ENCODE peak calls at places on chromosomes 3 and 15, in four cellular contexts. C, Z, P and T are unnamed samples.

GRCh38 chr3:21751891-21752290 is 881 bp upstream of the ZNF385D start:
- DNase-seq in C (no peak), Z (no peak), P (no peak), T (no peak)

GRCh38 chr3:5051772-5052171 is 70.3 kb upstream of the ARL8B start:
- DNase-seq in C (peak), Z (no peak), P (no peak), T (no peak)

GRCh38 chr3:10816019-10816862 is at the start of gene SLC6A11:
- DNase-seq in C (no peak), Z (peak), P (no peak), T (peak)

GRCh38 chr3:156939315-156939714 is 113.2 kb downstream of the LEKR1 start:
- DNase-seq in C (no peak), Z (no peak), P (no peak), T (no peak)

GRCh38 chr3:109023656-109024254 is 70.1 kb upstream of the GUCA1C start:
- DNase-seq in C (peak), Z (peak), P (peak), T (peak)

GRCh38 chr15:29934251-29934650 is 112.0 kb upstream of the TJP1 start:
- DNase-seq in C (no peak), Z (no peak), P (no peak), T (no peak)

GRCh38 chr3:187639912-187640822 is 30.0 kb downstream of the SST start:
- DNase-seq in C (no peak), Z (no peak), P (no peak), T (no peak)

GRCh38 chr3:107981471-107982111 is 109.2 kb downstream of the CD47 start:
- DNase-seq in C (no peak), Z (no peak), P (no peak), T (no peak)

GRCh38 chr15:60469893-60470641 is 8.9 kb downstream of the ICE2 start:
- DNase-seq in C (no peak), Z (no peak), P (no peak), T (peak)

GRCh38 chr15:60462027-60462426 is 16.9 kb downstream of the ICE2 start:
- DNase-seq in C (no peak), Z (no peak), P (no peak), T (no peak)

GRCh38 chr15:60460931-60461330 is 18.0 kb downstream of the ICE2 start:
- DNase-seq in C (no peak), Z (no peak), P (no peak), T (no peak)

DNA sequence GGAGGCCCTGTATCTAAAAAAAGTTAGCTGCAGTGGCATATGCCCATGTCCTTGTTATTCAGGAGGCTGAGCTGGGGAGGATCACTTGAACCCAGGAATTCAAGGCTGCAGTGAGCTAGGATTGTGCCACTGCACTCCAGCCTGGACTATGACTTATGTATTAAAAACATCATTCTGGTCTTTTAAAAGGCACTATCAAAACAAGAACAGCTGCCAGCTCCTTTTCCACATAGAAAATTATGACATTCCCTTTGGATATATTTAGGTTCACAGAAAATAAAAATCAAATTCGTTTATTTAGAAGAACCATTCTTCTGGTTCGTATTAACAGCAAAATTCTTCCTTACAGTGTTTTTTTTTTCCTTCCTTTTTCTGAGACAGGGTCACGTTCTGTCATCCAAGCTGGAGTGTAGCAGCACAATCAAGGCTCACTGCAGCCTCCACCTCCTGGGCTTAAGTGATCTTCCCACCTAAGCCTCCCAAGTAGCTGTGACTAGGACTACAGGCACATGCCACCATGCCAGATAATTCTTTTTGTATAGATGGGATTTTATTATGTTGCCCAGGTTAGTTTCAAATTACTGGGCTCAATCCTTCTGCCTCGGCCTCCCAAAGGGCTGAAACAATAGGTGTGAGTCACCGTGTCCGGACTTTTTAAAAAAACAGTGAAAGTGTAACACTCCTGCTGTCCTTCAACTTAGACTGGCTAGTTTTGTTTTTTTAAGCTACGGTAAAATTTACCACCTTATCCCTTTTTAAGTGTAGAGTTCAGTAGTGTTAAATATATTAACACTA is 13.9 kb downstream of the ICE2 start:
- DNase-seq in C (no peak), Z (no peak), P (no peak), T (no peak)
- TF ChIP-seq FOXK2 in C (no peak), Z (no peak), P (no peak), T (no peak)

DNA sequence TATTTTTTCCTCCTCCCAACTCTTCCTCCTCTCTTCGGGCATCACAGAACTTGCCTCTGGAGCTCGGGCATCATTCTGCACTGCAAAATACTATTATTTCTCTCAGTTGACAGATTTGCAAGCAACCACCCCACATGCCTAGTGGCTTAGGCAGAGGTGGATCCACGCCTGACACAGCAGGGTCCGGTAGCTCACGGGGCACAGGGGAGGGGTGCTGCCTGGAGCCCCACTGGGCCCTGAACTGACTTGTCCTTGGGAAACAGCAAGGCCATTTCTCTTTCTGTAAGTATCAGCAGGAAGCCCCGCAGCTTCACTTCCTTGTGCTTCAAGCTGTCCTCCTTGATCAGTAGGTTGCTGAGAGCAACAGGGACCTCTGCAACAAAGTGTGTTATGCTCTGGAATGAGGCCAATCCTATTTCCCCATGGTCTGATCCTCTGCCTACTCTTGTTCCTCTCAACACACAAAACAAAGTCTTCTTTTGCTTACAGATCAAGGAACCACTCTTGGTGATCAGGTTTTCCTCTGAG is 69.1 kb downstream of the FAM174B start:
- DNase-seq in C (no peak), Z (no peak), P (no peak), T (no peak)
- TF ChIP-seq FOXK2 in C (no peak), Z (no peak), P (no peak), T (no peak)

GRCh38 chr3:84547207-84547606 is 411.6 kb upstream of the CADM2 start:
- DNase-seq in C (no peak), Z (no peak), P (no peak), T (no peak)

GRCh38 chr3:84547971-84548970 is 410.5 kb upstream of the CADM2 start:
- DNase-seq in C (no peak), Z (peak), P (peak), T (peak)
- TF ChIP-seq FOXK2 in C (no peak), Z (no peak), P (no peak), T (no peak)

GRCh38 chr3:112042842-112043280 is 8.3 kb downstream of the TMPRSS7 start:
- DNase-seq in C (no peak), Z (no peak), P (no peak), T (peak)
- TF ChIP-seq FOXK2 in C (no peak), Z (no peak), P (no peak), T (no peak)

DNA sequence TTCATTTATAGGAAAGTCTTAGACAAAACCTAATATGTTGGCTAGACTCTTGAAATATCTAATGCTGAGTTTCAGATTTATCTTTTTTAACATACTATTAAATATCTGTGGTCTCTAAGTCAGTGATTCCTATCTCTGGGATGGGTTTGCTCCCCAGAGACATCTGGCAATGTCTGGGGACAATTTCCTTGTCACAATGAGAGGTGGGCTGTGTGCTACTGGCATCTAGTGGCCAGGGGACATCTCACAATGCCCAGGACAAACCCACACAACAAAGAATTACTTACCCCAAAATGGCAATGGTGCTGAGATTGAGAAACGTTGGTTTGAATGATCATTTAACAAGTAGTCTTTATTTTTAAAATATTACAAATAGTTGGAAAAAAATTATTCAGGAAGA is 602.1 kb downstream of the MAGI1 start:
- DNase-seq in C (no peak), Z (peak), P (peak), T (peak)
- TF ChIP-seq FOXK2 in C (no peak), Z (no peak), P (no peak), T (no peak)

DNA sequence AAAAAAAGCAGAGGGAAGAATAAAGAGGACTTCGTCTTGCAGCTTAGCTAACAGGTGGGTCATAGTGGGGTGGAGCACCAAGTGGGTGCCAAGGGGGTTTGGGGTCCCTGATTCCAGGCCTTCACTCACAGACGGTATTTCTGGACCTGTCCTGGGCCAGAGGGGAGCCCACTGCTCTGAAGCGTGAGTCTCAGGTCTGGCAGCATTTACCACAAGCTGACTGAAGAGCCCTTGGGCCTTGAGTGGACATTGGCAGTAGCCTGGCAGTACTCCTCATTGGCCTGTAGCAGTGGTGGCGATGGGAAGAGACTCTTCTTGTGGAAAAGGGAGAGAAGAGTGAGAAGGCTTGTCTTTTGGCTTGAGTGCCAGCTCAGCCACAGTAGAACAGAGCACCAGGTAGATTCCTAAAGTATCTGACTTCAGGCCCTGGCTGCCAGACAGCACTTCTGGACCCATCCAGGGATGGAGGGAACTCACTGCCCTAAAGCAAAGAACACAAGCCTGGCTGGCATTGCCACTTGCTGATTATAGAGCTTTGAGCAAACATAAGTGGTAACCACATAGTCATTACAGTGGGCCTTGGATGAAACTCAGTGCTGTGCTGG is 72.9 kb downstream of the GLDN start:
- DNase-seq in C (no peak), Z (no peak), P (no peak), T (no peak)
- TF ChIP-seq FOXK2 in C (no peak), Z (no peak), P (no peak), T (no peak)

DNA sequence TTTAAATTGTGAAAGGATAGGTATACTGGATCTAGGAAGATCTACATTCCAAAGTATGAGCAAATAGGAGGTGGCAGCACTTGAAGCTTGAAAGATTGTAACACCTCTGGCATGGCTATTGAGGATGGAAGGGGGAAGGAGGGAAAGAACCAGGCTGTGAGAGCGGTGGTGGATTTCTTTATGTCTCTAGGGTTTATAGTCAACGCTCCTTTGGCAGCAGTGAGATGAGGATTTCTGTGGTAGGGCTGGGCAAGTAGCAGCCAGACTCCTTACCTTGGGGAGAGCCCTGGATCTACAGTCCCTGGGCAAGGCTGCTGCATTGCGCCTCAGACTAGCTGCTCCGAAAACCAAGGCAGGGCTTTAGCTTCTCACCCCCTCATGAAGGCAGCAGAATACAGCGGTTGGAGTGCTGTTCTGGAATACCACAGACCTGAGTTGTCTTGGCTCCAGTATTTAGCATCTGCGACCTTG is 53.2 kb downstream of the MEF2A start:
- DNase-seq in C (no peak), Z (peak), P (no peak), T (no peak)
- TF ChIP-seq FOXK2 in C (no peak), Z (no peak), P (no peak), T (no peak)

GRCh38 chr3:32968367-32969087 is 17.1 kb downstream of the CCR4 start:
- DNase-seq in C (no peak), Z (no peak), P (no peak), T (no peak)
- TF ChIP-seq FOXK2 in C (no peak), Z (no peak), P (no peak), T (no peak)